ENCODE peak calls at places on chromosomes 1 and 21, in six cellular contexts. R is fibroblast of gingiva, B is KBM-7, G is mucosa of gallbladder, L is DMS79 treated with DMSO at 0.1 percent for 48 hours, N is renal cortical epithelial cell. A is an unnamed sample.

GRCh38 chr1:19866758-19867157 is 15.4 kb upstream of the OTUD3 start:
- DNase-seq in L (no peak), G (no peak), B (no peak), R (peak; percentile 54), N (peak; percentile 40), A (no peak)

GRCh38 chr21:27833298-27833697 is 866.4 kb upstream of the ADAMTS5 start:
- DNase-seq in L (no peak), B (no peak), G (no peak), R (no peak), N (no peak), A (no peak)

GRCh38 chr1:67674260-67675011 is 10.6 kb upstream of the GADD45A start:
- DNase-seq in B (peak; percentile 51), R (peak; percentile 89), L (no peak), N (no peak), G (no peak), A (no peak)

GRCh38 chr1:201594575-201595245 is 55.8 kb downstream of the NAV1 start:
- DNase-seq in L (no peak), R (no peak), B (peak; percentile 22), N (no peak), G (no peak), A (no peak)

GRCh38 chr1:110393691-110394564 is 3.1 kb upstream of the SLC16A4 start:
- DNase-seq in N (peak; percentile 100), G (peak; percentile 64), L (no peak), B (no peak), R (peak; percentile 88), A (no peak)

GRCh38 chr1:175572932-175573871 is 170.2 kb downstream of the TNR start:
- DNase-seq in B (peak; percentile 70), G (no peak), L (no peak), N (peak; percentile 85), R (no peak), A (peak; percentile 45)

GRCh38 chr21:33750017-33750416 is 107.7 kb downstream of the ITSN1 start:
- DNase-seq in B (no peak), R (no peak), G (no peak), N (peak; percentile 49), L (no peak), A (no peak)

GRCh38 chr1:9596419-9597123 is 7.9 kb downstream of the TMEM201 start:
- DNase-seq in N (peak; percentile 39), R (no peak), L (peak; percentile 28), B (no peak), G (no peak), A (peak; percentile 13)

GRCh38 chr1:22184892-22185612 is 42.2 kb upstream of the WNT4 start:
- DNase-seq in N (peak; percentile 63), G (no peak), B (peak; percentile 29), R (no peak), L (peak; percentile 98), A (no peak)

GRCh38 chr1:156550346-156550745 is 22.0 kb downstream of the IQGAP3 start:
- DNase-seq in R (no peak), N (no peak), L (no peak), B (no peak), G (no peak), A (no peak)

GRCh38 chr1:38014171-38014570 is 1.6 kb downstream of the UTP11 start:
- DNase-seq in R (no peak), L (no peak), N (no peak), B (no peak), G (no peak), A (peak; percentile 48)

GRCh38 chr1:155961937-155962336 is 16.4 kb downstream of the ARHGEF2 start:
- DNase-seq in L (no peak), B (no peak), R (peak; percentile 77), G (no peak), N (peak; percentile 96), A (peak; percentile 94)

GRCh38 chr1:115906627-115907026 is 65.7 kb upstream of the NHLH2 start:
- DNase-seq in B (no peak), L (no peak), R (no peak), G (peak; percentile 60), N (no peak), A (no peak)

GRCh38 chr1:14698206-14698605 is 99.7 kb downstream of the KAZN start:
- DNase-seq in L (no peak), R (no peak), B (no peak), G (no peak), N (no peak), A (no peak)

GRCh38 chr1:47487826-47488450 is 50.1 kb downstream of the FOXD2 start:
- DNase-seq in N (peak; percentile 53), R (no peak), G (no peak), B (no peak), L (no peak), A (no peak)

GRCh38 chr1:229326601-229327000 is 16.2 kb downstream of the CCSAP start:
- DNase-seq in L (no peak), B (no peak), N (no peak), R (no peak), G (no peak), A (no peak)

GRCh38 chr1:221921936-221922335 is 180.0 kb upstream of the DUSP10 start:
- DNase-seq in L (no peak), N (no peak), G (no peak), B (no peak), R (no peak), A (no peak)

GRCh38 chr21:40383951-40384350 is 463.0 kb downstream of the DSCAM start:
- DNase-seq in N (no peak), G (no peak), R (no peak), L (no peak), B (no peak), A (no peak)

GRCh38 chr1:222892137-222892763 is 77.4 kb downstream of the DISP1 start:
- DNase-seq in G (no peak), L (no peak), N (peak; percentile 91), R (peak; percentile 58), B (no peak), A (no peak)

GRCh38 chr1:193201021-193201420 is 14.6 kb upstream of the B3GALT2 start:
- DNase-seq in G (no peak), R (no peak), L (no peak), B (no peak), N (no peak), A (no peak)

GRCh38 chr1:155083865-155084721 is 5.5 kb downstream of the EFNA3 start:
- DNase-seq in L (no peak), N (no peak), B (peak; percentile 51), G (no peak), R (peak; percentile 24), A (no peak)

A was measured in aorta.